ENCODE peak calls at places on chromosomes 5 and 9, in six cellular contexts. A is NCI-H1092, B is midbrain, Z is SK-N-SH, E is GM19239, F is HT1080. H is an unnamed sample.

GRCh38 chr5:53438486-53439472 is 41.6 kb upstream of the FST start:
- DNase-seq in A (no peak), F (peak), Z (no peak), E (no peak), B (no peak), H (peak)

GRCh38 chr5:52457808-52458207 is 329.9 kb upstream of the ITGA1 start:
- DNase-seq in E (no peak), B (no peak), A (no peak), F (no peak), Z (peak), H (no peak)

GRCh38 chr9:35313911-35314310 is 152.1 kb downstream of the UNC13B start:
- DNase-seq in E (no peak), Z (no peak), F (peak), B (no peak), A (no peak), H (peak)

GRCh38 chr9:34496149-34496712 is 26.6 kb downstream of the ENHO start:
- DNase-seq in F (peak), A (no peak), Z (no peak), E (no peak), B (no peak), H (peak)

GRCh38 chr9:104091028-104091590 is 3.0 kb upstream of the SMC2 start:
- DNase-seq in E (no peak), F (no peak), Z (no peak), A (peak), B (no peak), H (no peak)

GRCh38 chr9:32672478-32672877 is 37.0 kb upstream of the TAF1L start:
- DNase-seq in Z (no peak), E (no peak), A (no peak), F (peak), B (no peak), H (peak)

GRCh38 chr9:13993482-13994267 is 320.3 kb downstream of the NFIB start:
- DNase-seq in E (no peak), A (peak), B (no peak), F (no peak), Z (no peak), H (no peak)

GRCh38 chr9:130872511-130872910 is 24.1 kb downstream of the QRFP start:
- DNase-seq in F (no peak), E (no peak), A (no peak), B (no peak), Z (no peak), H (no peak)

GRCh38 chr5:149404746-149405549 is 25.9 kb upstream of the IL17B start:
- DNase-seq in A (no peak), E (no peak), F (peak), Z (no peak), B (no peak), H (peak)

GRCh38 chr9:93267681-93268505 is 84.0 kb downstream of the WNK2 start:
- DNase-seq in A (no peak), Z (peak), B (no peak), E (peak), F (no peak), H (no peak)

GRCh38 chr5:126119894-126120442 is 303.2 kb upstream of the GRAMD2B start:
- DNase-seq in B (no peak), Z (no peak), A (no peak), E (no peak), F (no peak), H (no peak)

GRCh38 chr5:137619191-137619870 is 116.6 kb downstream of the KLHL3 start:
- DNase-seq in Z (peak), F (peak), B (peak), A (no peak), E (no peak), H (peak)

GRCh38 chr9:136242908-136243525 is 2.6 kb downstream of the QSOX2 start:
- DNase-seq in F (no peak), A (no peak), Z (no peak), E (no peak), B (no peak), H (no peak)

GRCh38 chr5:83512051-83512745 is 40.7 kb downstream of the VCAN start:
- DNase-seq in F (no peak), Z (no peak), E (no peak), A (no peak), B (no peak), H (no peak)

GRCh38 chr5:96332535-96333396 is 100.3 kb downstream of the PCSK1 start:
- DNase-seq in E (no peak), Z (no peak), F (no peak), A (no peak), B (peak), H (no peak)

GRCh38 chr5:150489358-150490295 is 18.3 kb upstream of the NDST1 start:
- DNase-seq in B (peak), A (no peak), Z (no peak), E (peak), F (peak), H (no peak)

GRCh38 chr5:11617080-11617479 is 287.2 kb downstream of the CTNND2 start:
- DNase-seq in Z (no peak), A (no peak), B (no peak), F (peak), E (no peak), H (no peak)

GRCh38 chr5:14810941-14811573 is 60.5 kb downstream of the ANKH start:
- DNase-seq in A (no peak), Z (no peak), F (no peak), B (peak), E (no peak), H (no peak)

GRCh38 chr5:78953092-78953800 is 31.9 kb downstream of the ARSB start:
- DNase-seq in Z (no peak), E (no peak), A (no peak), B (no peak), F (no peak), H (peak)

GRCh38 chr5:74296685-74297084 is 343.8 kb downstream of the ENC1 start:
- DNase-seq in A (peak), F (no peak), E (no peak), B (no peak), Z (peak), H (no peak)

GRCh38 chr5:80204808-80205614 is 50.8 kb downstream of the SERINC5 start:
- DNase-seq in F (no peak), Z (peak), E (no peak), A (no peak), B (peak), H (no peak)

GRCh38 chr9:89422151-89422918 is 75.6 kb downstream of the SEMA4D start:
- DNase-seq in E (no peak), F (peak), B (no peak), A (no peak), Z (no peak), H (peak)

GRCh38 chr5:1321576-1321975 is 23.3 kb downstream of the CLPTM1L start:
- DNase-seq in Z (no peak), B (no peak), A (no peak), E (no peak), F (no peak), H (no peak)

GRCh38 chr5:104186100-104186499 is 623.5 kb upstream of the NUDT12 start:
- DNase-seq in E (no peak), A (no peak), Z (no peak), F (peak), B (no peak), H (peak)

GRCh38 chr9:121242219-121242954 is 25.6 kb upstream of the GSN start:
- DNase-seq in A (no peak), F (peak), Z (no peak), B (no peak), E (no peak), H (no peak)

GRCh38 chr5:147901555-147901954 is 4.8 kb downstream of the C5orf46 start:
- DNase-seq in Z (no peak), A (no peak), E (no peak), F (no peak), B (no peak), H (peak)

GRCh38 chr5:147234825-147235635 is at the start of gene STK32A:
- DNase-seq in F (peak), E (no peak), B (peak), Z (peak), A (peak), H (peak)

GRCh38 chr5:37757980-37758582 is 81.8 kb downstream of the GDNF start:
- DNase-seq in F (peak), Z (no peak), A (no peak), B (no peak), E (no peak), H (no peak)

H was measured in A172.